ENCODE peak calls at places on chromosomes 2 and 18, in ten cellular contexts. I is stomach, Z is heart left ventricle, Q is hepatocyte, B is dorsolateral prefrontal cortex, A is prostate gland, C is ovary, Y is cardiac muscle cell, P is lung, K is transverse colon. R is an unnamed sample.

GRCh38 chr2:177161741-177162440 is 50.7 kb upstream of the HNRNPA3 start:
- DNase-seq in A (no peak), Y (peak), I (no peak), K (no peak), P (no peak), Q (peak), C (no peak), Z (no peak), B (no peak), R (no peak)

GRCh38 chr2:22901471-22901870 is 483.5 kb upstream of the KLHL29 start:
- DNase-seq in Z (no peak), C (no peak), P (no peak), B (no peak), A (peak), K (no peak), Y (no peak), I (no peak), Q (no peak), R (no peak)

GRCh38 chr2:231662811-231663457 is 45.4 kb upstream of the PTMA start:
- DNase-seq in C (peak), Q (no peak), Y (no peak), I (no peak), B (no peak), A (no peak), K (no peak), P (no peak), Z (no peak), R (no peak)

GRCh38 chr2:135662088-135662487 is 79.6 kb upstream of the UBXN4 start:
- DNase-seq in Z (no peak), I (no peak), K (no peak), P (no peak), Y (peak), A (no peak), Q (peak), B (no peak), C (no peak), R (no peak)

GRCh38 chr2:225052703-225053102 is 10.4 kb upstream of the DOCK10 start:
- DNase-seq in K (no peak), Y (no peak), C (no peak), Z (no peak), A (no peak), P (no peak), B (no peak), I (no peak), Q (no peak), R (peak)

GRCh38 chr2:15808980-15809379 is 131.4 kb upstream of the MYCN start:
- DNase-seq in B (no peak), I (no peak), Q (no peak), Z (no peak), C (no peak), Y (no peak), A (no peak), K (no peak), P (no peak), R (no peak)

GRCh38 chr2:136115183-136115751 is 2.7 kb downstream of the CXCR4 start:
- DNase-seq in Z (no peak), I (no peak), K (no peak), B (no peak), P (no peak), C (no peak), Q (no peak), Y (no peak), A (no peak), R (no peak)

GRCh38 chr2:120225549-120226065 is 2.4 kb upstream of the TMEM185B start:
- DNase-seq in C (no peak), P (no peak), Q (no peak), I (no peak), Z (no peak), A (no peak), K (no peak), B (peak), Y (no peak), R (no peak)

GRCh38 chr2:91477731-91478672 is 2786.5 kb downstream of the RPIA start:
- DNase-seq in I (peak), K (no peak), Q (peak), Z (peak), B (peak), C (peak), A (no peak), P (peak), Y (peak), R (peak)

GRCh38 chr2:36271266-36271665 is 84.3 kb upstream of the CRIM1 start:
- DNase-seq in Y (no peak), P (no peak), B (no peak), C (no peak), K (no peak), A (no peak), I (no peak), Z (no peak), Q (no peak), R (no peak)

GRCh38 chr2:238247002-238247822 is 7.4 kb upstream of the HES6 start:
- DNase-seq in B (no peak), A (no peak), Q (no peak), I (no peak), C (no peak), K (no peak), P (peak), Y (no peak), Z (no peak), R (no peak)

GRCh38 chr2:26298638-26299393 is 47.1 kb upstream of the SELENOI start:
- DNase-seq in Y (peak), A (peak), K (peak), I (peak), B (no peak), C (peak), P (peak), Q (peak), Z (no peak), R (peak)

GRCh38 chr2:39512434-39512935 is 75.4 kb upstream of the MAP4K3 start:
- DNase-seq in Y (no peak), P (peak), Q (no peak), K (peak), B (no peak), A (no peak), C (peak), Z (no peak), I (no peak), R (no peak)

GRCh38 chr18:8695932-8696510 is 9.3 kb upstream of the MTCL1 start:
- DNase-seq in P (no peak), K (no peak), A (no peak), C (no peak), Q (no peak), I (no peak), Z (no peak), B (no peak), Y (no peak), R (no peak)

GRCh38 chr18:58158008-58158407 is 114.0 kb downstream of the NEDD4L start:
- DNase-seq in P (no peak), B (no peak), C (no peak), I (no peak), Y (no peak), A (no peak), Z (no peak), K (no peak), Q (no peak), R (no peak)

GRCh38 chr2:226002438-226002837 is 602.9 kb downstream of the NYAP2 start:
- DNase-seq in K (no peak), Q (peak), Z (no peak), C (no peak), I (no peak), Y (peak), A (no peak), P (no peak), B (no peak), R (no peak)

GRCh38 chr2:208546107-208546506 is 139.5 kb downstream of the PTH2R start:
- DNase-seq in C (no peak), B (no peak), Y (no peak), A (no peak), K (no peak), Z (no peak), Q (no peak), P (no peak), I (no peak), R (no peak)

GRCh38 chr2:9675369-9676351 is 44.9 kb upstream of the YWHAQ start:
- DNase-seq in Z (no peak), B (no peak), Q (no peak), Y (peak), A (no peak), C (no peak), I (no peak), K (no peak), P (no peak), R (no peak)

GRCh38 chr2:7627587-7627986 is 710.4 kb downstream of the RNF144A start:
- DNase-seq in Y (no peak), C (no peak), Z (no peak), K (no peak), I (no peak), A (no peak), Q (no peak), B (no peak), P (no peak), R (no peak)

GRCh38 chr2:238231251-238231793 is 8.5 kb downstream of the HES6 start:
- DNase-seq in P (peak), K (peak), Q (peak), Y (peak), A (no peak), C (peak), B (peak), I (peak), Z (peak), R (peak)

GRCh38 chr2:12738112-12738485 is 21.4 kb downstream of the TRIB2 start:
- DNase-seq in I (no peak), Q (no peak), P (no peak), B (no peak), K (no peak), Y (peak), Z (no peak), C (no peak), A (no peak), R (no peak)

GRCh38 chr2:228845162-228845910 is 425.8 kb downstream of the PID1 start:
- DNase-seq in B (no peak), Q (no peak), K (no peak), I (no peak), A (no peak), Z (no peak), Y (no peak), C (no peak), P (no peak), R (no peak)
- TF ChIP-seq CTCF in B (no peak), Q (no peak), K (no peak), I (no peak), A (no peak), Z (no peak), Y (no peak), C (no peak), P (no peak), R (no peak)

GRCh38 chr2:201965550-201965949 is 68.1 kb upstream of the FZD7 start:
- DNase-seq in Z (no peak), A (no peak), C (no peak), K (no peak), P (no peak), Q (no peak), I (no peak), B (no peak), Y (no peak), R (no peak)
- H3K27ac ChIP-seq in Z (no peak), A (no peak), C (no peak), K (no peak), P (no peak), Q (no peak), I (no peak), B (no peak), Y (no peak), R (no peak)

DNA sequence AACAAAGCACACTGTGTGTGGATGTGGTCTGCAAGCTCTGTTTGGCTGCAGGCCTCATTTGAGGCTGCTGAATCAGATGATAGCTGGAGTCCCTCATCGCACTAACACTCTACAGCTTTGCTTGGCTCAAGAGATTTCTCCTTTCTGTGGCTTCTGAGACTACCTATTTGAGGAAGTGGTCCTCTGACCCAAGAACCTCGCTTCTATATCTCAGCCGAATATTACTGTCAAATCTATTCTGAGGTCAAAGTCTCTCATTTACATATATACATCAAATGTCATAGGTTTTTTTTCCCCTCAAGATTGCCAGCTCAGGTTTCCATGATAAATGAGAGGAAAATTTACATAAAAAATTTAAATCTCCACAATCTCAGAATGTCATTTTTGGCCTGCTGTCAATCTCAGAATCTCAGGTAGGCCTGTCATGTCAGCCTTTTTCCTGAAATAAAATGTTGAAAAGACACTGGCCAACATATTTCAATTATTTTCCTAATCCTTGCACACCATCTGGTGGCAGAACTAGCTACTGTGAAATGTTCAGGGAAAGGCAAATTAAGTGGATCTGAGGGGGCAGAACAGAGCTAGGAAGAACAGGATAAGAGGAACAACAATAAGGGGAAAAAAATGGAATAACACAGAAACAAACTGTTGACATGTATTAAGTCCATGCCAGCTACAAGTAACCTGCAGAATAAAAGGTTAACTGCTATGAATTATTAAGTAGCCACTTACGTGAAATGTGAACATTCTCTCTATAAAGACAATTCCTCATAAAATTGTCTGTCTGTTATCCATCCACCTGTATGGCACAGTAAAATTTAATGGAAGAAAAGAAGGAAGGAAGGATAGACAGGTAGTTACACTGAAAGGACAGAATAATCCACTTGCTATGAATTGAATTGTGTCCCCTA is 39.3 kb downstream of the AP1S3 start:
- DNase-seq in Z (no peak), Y (peak), C (no peak), P (no peak), I (no peak), B (no peak), Q (peak), K (no peak), A (no peak), R (no peak)
- TF ChIP-seq CTCF in Z (peak), Y (peak), C (no peak), P (peak), I (no peak), B (peak), Q (peak), K (peak), A (peak), R (no peak)

DNA sequence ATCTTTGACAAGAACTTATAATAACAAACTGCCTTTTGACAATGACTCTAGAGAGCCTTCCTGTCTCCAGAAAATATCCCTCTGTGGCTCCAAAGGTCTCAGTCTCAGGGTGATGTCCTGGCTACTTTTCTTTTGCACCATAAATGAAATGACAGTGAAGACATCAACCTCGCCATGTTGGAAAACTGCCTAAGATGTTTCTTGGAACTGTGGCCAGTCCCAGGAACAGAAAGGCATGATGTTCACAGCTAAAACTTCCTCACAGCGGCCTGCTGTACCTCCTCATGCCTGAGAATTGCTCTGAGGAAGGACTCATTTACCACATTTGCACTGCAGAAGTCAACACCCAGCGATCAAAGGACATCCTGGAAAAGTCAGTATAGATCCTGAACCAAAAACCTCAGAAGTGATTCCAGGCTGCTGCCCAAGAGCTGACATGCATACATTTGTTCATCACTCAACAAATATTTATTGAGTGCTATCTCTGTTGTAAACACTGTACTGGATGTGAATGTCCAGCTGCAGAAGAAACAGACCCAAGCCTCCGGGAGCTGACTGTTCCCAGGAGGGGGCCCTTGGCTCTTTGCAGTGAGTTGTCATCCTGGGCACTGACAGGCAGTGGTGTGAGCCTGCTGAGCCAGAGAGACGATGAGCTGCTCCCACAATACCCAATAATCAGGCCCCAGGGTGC is 64.3 kb upstream of the ACSL3 start:
- DNase-seq in I (peak), A (peak), Y (peak), P (no peak), B (no peak), C (no peak), Z (no peak), K (no peak), Q (peak), R (no peak)
- H3K27ac ChIP-seq in I (peak), A (peak), Y (peak), P (peak), B (peak), C (no peak), Z (peak), K (peak), Q (peak), R (no peak)

GRCh38 chr2:104078431-104079157 is 775.3 kb upstream of the POU3F3 start:
- DNase-seq in Z (no peak), P (no peak), Y (no peak), Q (peak), C (no peak), I (no peak), K (no peak), B (no peak), A (no peak), R (no peak)
- TF ChIP-seq CTCF in Z (no peak), P (no peak), Y (no peak), Q (peak), C (no peak), I (no peak), K (no peak), B (no peak), A (no peak), R (no peak)

DNA sequence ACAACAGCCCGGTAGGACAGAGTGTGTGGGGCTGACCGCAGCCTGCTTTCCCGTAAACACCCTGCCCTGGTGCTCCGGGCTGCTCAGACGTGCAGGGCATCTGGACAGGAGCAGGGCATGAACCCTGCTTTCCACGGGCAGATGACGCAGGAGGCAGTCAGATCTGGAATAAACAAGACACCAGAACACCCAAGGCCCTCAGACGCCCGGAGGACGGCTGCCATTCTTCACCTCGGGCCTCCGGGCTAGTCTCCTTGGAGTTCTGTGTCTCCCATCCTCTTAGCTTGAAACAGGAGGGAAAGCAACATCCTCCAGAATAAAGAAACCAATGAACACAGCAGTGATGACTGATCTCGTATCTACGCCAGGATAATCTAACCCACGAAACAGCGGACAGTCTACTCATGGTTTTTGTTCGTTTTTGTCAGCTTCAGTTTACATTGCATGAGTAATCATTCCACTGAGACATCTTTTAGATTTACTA is 7.3 kb downstream of the PXDN start:
- DNase-seq in B (no peak), C (no peak), I (no peak), Q (no peak), Y (peak), K (no peak), P (no peak), A (no peak), Z (no peak), R (no peak)
- H3K27ac ChIP-seq in B (no peak), C (no peak), I (peak), Q (peak), Y (peak), K (peak), P (no peak), A (no peak), Z (no peak), R (no peak)

GRCh38 chr2:111664451-111664850 is 219.5 kb downstream of the ANAPC1 start:
- DNase-seq in Y (no peak), K (no peak), Z (no peak), I (no peak), B (no peak), Q (no peak), C (no peak), A (no peak), P (no peak), R (no peak)
- TF ChIP-seq CTCF in Y (no peak), K (no peak), Z (no peak), I (no peak), B (no peak), Q (no peak), C (no peak), A (no peak), P (no peak), R (no peak)

GRCh38 chr2:62147610-62148301 is 48.2 kb upstream of the B3GNT2 start:
- DNase-seq in C (no peak), B (no peak), P (no peak), A (no peak), I (no peak), Y (peak), Q (no peak), K (no peak), Z (no peak), R (no peak)

GRCh38 chr2:62149708-62150107 is 46.2 kb upstream of the B3GNT2 start:
- DNase-seq in B (no peak), C (no peak), P (no peak), Z (no peak), K (no peak), Y (peak), A (no peak), I (no peak), Q (peak), R (no peak)

GRCh38 chr2:62151306-62151638 is 44.6 kb upstream of the B3GNT2 start:
- DNase-seq in B (no peak), A (no peak), I (no peak), K (no peak), Y (no peak), P (no peak), C (no peak), Q (no peak), Z (peak), R (no peak)

GRCh38 chr2:62152000-62152399 is 43.9 kb upstream of the B3GNT2 start:
- DNase-seq in B (no peak), P (no peak), Z (no peak), Y (peak), A (no peak), K (no peak), Q (peak), I (no peak), C (no peak), R (no peak)

DNA sequence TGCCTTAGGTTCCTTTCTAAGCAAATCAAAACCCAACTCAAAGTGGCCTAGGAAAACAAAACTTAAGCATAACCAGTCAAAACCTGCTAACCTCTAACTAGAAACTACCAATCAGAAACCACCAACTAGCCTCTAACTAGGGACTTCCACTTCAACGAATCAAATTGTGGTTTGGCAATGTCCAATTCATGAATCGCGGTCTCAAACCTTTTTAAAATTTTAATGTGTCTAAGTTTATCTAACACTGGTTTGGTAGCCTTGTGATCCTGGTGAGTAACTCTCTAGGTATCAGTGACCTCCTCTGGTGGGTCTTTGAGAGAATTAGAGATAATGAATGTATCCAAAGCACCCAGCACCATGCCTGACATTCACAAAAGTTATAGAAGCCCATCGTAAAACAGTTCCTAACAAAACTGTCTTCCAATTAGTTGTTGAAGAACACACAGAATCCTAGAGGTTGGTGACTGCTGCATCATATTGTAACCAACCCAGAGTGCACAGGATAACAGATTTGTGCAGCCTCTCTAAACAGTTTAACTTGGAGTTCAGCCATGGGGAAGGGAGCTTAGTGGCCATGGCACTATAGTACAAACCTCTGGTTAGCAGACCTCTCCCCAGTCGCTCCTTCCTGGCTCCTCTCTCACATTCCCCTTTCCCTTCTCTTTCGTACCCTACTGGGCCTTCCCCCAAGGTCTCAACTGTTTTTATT is 45.2 kb upstream of the B3GNT2 start:
- DNase-seq in Z (no peak), C (no peak), I (no peak), Q (no peak), Y (peak), A (no peak), P (no peak), K (no peak), B (no peak), R (no peak)
- H3K27ac ChIP-seq in Z (peak), C (no peak), I (no peak), Q (no peak), Y (peak), A (no peak), P (peak), K (no peak), B (no peak), R (no peak)

DNA sequence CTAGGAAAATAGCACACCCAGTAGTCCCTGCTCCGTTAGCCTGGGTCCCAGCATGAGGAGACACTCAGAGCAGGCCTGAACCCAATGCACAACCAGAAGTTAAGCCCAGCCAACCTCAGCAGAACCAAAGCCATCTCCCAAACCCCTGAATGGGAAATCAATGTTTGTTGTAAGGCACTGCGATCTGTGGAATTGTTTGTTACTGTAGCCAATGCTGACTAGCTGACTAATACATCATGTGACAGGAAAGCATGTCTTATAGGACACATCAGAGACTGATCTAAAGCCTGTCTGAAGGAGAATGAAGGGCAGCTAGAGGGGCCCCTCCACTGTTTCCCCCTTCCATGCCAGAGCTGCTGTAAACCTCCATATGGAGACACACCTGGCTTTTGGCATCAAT is 96.4 kb downstream of the MARCHF4 start:
- DNase-seq in Q (no peak), C (no peak), Z (no peak), I (no peak), K (no peak), Y (no peak), B (no peak), A (no peak), P (no peak), R (no peak)
- TF ChIP-seq CTCF in Q (no peak), C (no peak), Z (no peak), I (no peak), K (no peak), Y (no peak), B (no peak), A (no peak), P (no peak), R (no peak)

R was measured in CD4-positive, alpha-beta T cell.